ENCODE peak calls at places on chromosomes 2 and 18, in four cellular contexts. One of them, this sample, is unnamed.

GRCh38 chr2:120238728-120239487 is 13.7 kb upstream of the RALB start:
- DNase-seq in lower leg skin: no peak
- DNase-seq in foreskin fibroblast: peak; percentile 93
- DNase-seq in hepatocyte: peak; percentile 90
- DNase-seq in this sample: peak; percentile 76

GRCh38 chr2:98859323-98859722 is 76.7 kb downstream of the CRACDL start:
- DNase-seq in lower leg skin: no peak
- DNase-seq in foreskin fibroblast: no peak
- DNase-seq in hepatocyte: no peak
- DNase-seq in this sample: no peak

GRCh38 chr2:144663217-144663616 is 143.3 kb upstream of the ZEB2 start:
- DNase-seq in lower leg skin: no peak
- DNase-seq in foreskin fibroblast: no peak
- DNase-seq in hepatocyte: no peak
- DNase-seq in this sample: no peak

GRCh38 chr2:182897137-182897536 is 30.7 kb upstream of the FRZB start:
- DNase-seq in lower leg skin: no peak
- DNase-seq in foreskin fibroblast: peak; percentile 89
- DNase-seq in hepatocyte: no peak
- DNase-seq in this sample: no peak

GRCh38 chr2:220279372-220279771 is 651.9 kb downstream of the SLC4A3 start:
- DNase-seq in lower leg skin: no peak
- DNase-seq in foreskin fibroblast: peak; percentile 94
- DNase-seq in hepatocyte: no peak
- DNase-seq in this sample: no peak

GRCh38 chr18:41162191-41162590 is 792.8 kb upstream of the PIK3C3 start:
- DNase-seq in lower leg skin: no peak
- DNase-seq in foreskin fibroblast: no peak
- DNase-seq in hepatocyte: no peak
- DNase-seq in this sample: no peak

GRCh38 chr2:235666240-235666781 is 172.5 kb downstream of the AGAP1 start:
- DNase-seq in lower leg skin: no peak
- DNase-seq in foreskin fibroblast: peak; percentile 92
- DNase-seq in hepatocyte: peak; percentile 78
- DNase-seq in this sample: peak; percentile 77

GRCh38 chr2:16739778-16740581 is 74.3 kb upstream of the CYRIA start:
- DNase-seq in lower leg skin: no peak
- DNase-seq in foreskin fibroblast: no peak
- DNase-seq in hepatocyte: no peak
- DNase-seq in this sample: no peak

GRCh38 chr2:66446178-66446860 is 11.4 kb downstream of the MEIS1 start:
- DNase-seq in lower leg skin: no peak
- DNase-seq in foreskin fibroblast: peak; percentile 85
- DNase-seq in hepatocyte: peak; percentile 28
- DNase-seq in this sample: no peak

GRCh38 chr2:145682536-145683157 is 1162.7 kb upstream of the ZEB2 start:
- DNase-seq in lower leg skin: no peak
- DNase-seq in foreskin fibroblast: peak; percentile 73
- DNase-seq in hepatocyte: no peak
- DNase-seq in this sample: no peak

GRCh38 chr2:227280895-227281294 is 44.2 kb upstream of the MFF start:
- DNase-seq in lower leg skin: no peak
- DNase-seq in foreskin fibroblast: peak; percentile 18
- DNase-seq in hepatocyte: peak; percentile 11
- DNase-seq in this sample: no peak

GRCh38 chr18:75132931-75133525 is 75.9 kb downstream of the PTGR3 start:
- DNase-seq in lower leg skin: peak; percentile 1
- DNase-seq in foreskin fibroblast: no peak
- DNase-seq in hepatocyte: no peak
- DNase-seq in this sample: no peak

GRCh38 chr18:45467307-45467706 is 148.0 kb upstream of the SLC14A2 start:
- DNase-seq in lower leg skin: no peak
- DNase-seq in foreskin fibroblast: peak; percentile 4
- DNase-seq in hepatocyte: no peak
- DNase-seq in this sample: no peak

GRCh38 chr2:170770008-170770303 is 222 bp upstream of the ERICH2 start:
- DNase-seq in lower leg skin: no peak
- DNase-seq in foreskin fibroblast: no peak
- DNase-seq in hepatocyte: no peak
- DNase-seq in this sample: no peak

GRCh38 chr2:3111267-3111666 is 266.4 kb downstream of the EIPR1 start:
- DNase-seq in lower leg skin: no peak
- DNase-seq in foreskin fibroblast: no peak
- DNase-seq in hepatocyte: no peak
- DNase-seq in this sample: no peak

GRCh38 chr18:12401881-12402280 is 5.8 kb upstream of the PRELID3A start:
- DNase-seq in lower leg skin: no peak
- DNase-seq in foreskin fibroblast: no peak
- DNase-seq in hepatocyte: no peak
- DNase-seq in this sample: no peak

GRCh38 chr2:12035029-12035720 is 288.7 kb downstream of the LPIN1 start:
- DNase-seq in lower leg skin: no peak
- DNase-seq in foreskin fibroblast: peak; percentile 56
- DNase-seq in hepatocyte: no peak
- DNase-seq in this sample: no peak

GRCh38 chr2:96881349-96882195 is 11.7 kb upstream of the SEMA4C start:
- DNase-seq in lower leg skin: no peak
- DNase-seq in foreskin fibroblast: no peak
- DNase-seq in hepatocyte: no peak
- DNase-seq in this sample: no peak

GRCh38 chr2:196195758-196196157 is 24.4 kb upstream of the STK17B start:
- DNase-seq in lower leg skin: no peak
- DNase-seq in foreskin fibroblast: no peak
- DNase-seq in hepatocyte: no peak
- DNase-seq in this sample: no peak

GRCh38 chr2:11492244-11492643 is 26.3 kb upstream of the E2F6 start:
- DNase-seq in lower leg skin: no peak
- DNase-seq in foreskin fibroblast: no peak
- DNase-seq in hepatocyte: no peak
- DNase-seq in this sample: no peak

GRCh38 chr18:518081-518480 is 17.6 kb upstream of the COLEC12 start:
- DNase-seq in lower leg skin: no peak
- DNase-seq in foreskin fibroblast: no peak
- DNase-seq in hepatocyte: no peak
- DNase-seq in this sample: no peak

GRCh38 chr2:144522741-144523605 is 3.1 kb upstream of the ZEB2 start:
- DNase-seq in lower leg skin: no peak
- DNase-seq in foreskin fibroblast: peak; percentile 65
- DNase-seq in hepatocyte: no peak
- DNase-seq in this sample: no peak

GRCh38 chr2:5494212-5494611 is 198.0 kb upstream of the SOX11 start:
- DNase-seq in lower leg skin: no peak
- DNase-seq in foreskin fibroblast: no peak
- DNase-seq in hepatocyte: no peak
- DNase-seq in this sample: no peak

GRCh38 chr2:19944205-19944845 is 42.5 kb upstream of the TTC32 start:
- DNase-seq in lower leg skin: no peak
- DNase-seq in foreskin fibroblast: no peak
- DNase-seq in hepatocyte: no peak
- DNase-seq in this sample: no peak

GRCh38 chr2:133788391-133788790 is 220.1 kb upstream of the NCKAP5 start:
- DNase-seq in lower leg skin: no peak
- DNase-seq in foreskin fibroblast: peak; percentile 65
- DNase-seq in hepatocyte: no peak
- DNase-seq in this sample: no peak

GRCh38 chr2:121640380-121641326 is 8.6 kb downstream of the CLASP1 start:
- DNase-seq in lower leg skin: no peak
- DNase-seq in foreskin fibroblast: no peak
- DNase-seq in hepatocyte: no peak
- DNase-seq in this sample: peak; percentile 50

GRCh38 chr2:100285691-100286090 is 36.6 kb downstream of the LONRF2 start:
- DNase-seq in lower leg skin: no peak
- DNase-seq in foreskin fibroblast: peak; percentile 45
- DNase-seq in hepatocyte: no peak
- DNase-seq in this sample: no peak

GRCh38 chr2:133109772-133110171 is 439.8 kb upstream of the LYPD1 start:
- DNase-seq in lower leg skin: no peak
- DNase-seq in foreskin fibroblast: peak; percentile 22
- DNase-seq in hepatocyte: no peak
- DNase-seq in this sample: no peak

This sample was measured in HepG2.